ENCODE peak calls at places on chromosomes 13 and 19, in ten cellular contexts. B is DND-41; L is neural progenitor cell; Y is CD4-positive, alpha-beta T cell; X is progenitor cell of endocrine pancreas; C is thoracic aorta; G is A673; J is IMR-90; F is astrocyte; Q is adrenal gland. I is an unnamed sample.

GRCh38 chr19:3024509-3024869 is 4.6 kb downstream of the TLE2 start:
- DNase-seq in B (no peak), L (no peak), Y (no peak), X (no peak), C (no peak), G (no peak), J (no peak), F (no peak), Q (no peak), I (no peak)

GRCh38 chr19:16382775-16383543 is 58.3 kb downstream of the KLF2 start:
- DNase-seq in B (peak), L (peak), Y (peak), X (peak), C (peak), G (peak), J (peak), F (peak), Q (peak), I (peak)

GRCh38 chr13:48489666-48490065 is 43.2 kb downstream of the RCBTB2 start:
- DNase-seq in B (no peak), L (no peak), Y (no peak), X (no peak), C (no peak), G (no peak), J (no peak), F (no peak), Q (no peak), I (no peak)

GRCh38 chr19:40613669-40614594 is 12.8 kb downstream of the LTBP4 start:
- DNase-seq in B (peak), L (peak), Y (peak), X (no peak), C (no peak), G (peak), J (peak), F (peak), Q (peak), I (peak)

GRCh38 chr13:44919103-44919804 is 70.0 kb downstream of the NUFIP1 start:
- DNase-seq in B (no peak), L (no peak), Y (no peak), X (no peak), C (no peak), G (no peak), J (no peak), F (no peak), Q (no peak), I (no peak)

GRCh38 chr19:41187884-41188279 is 5.1 kb upstream of the CYP2S1 start:
- DNase-seq in B (no peak), L (no peak), Y (no peak), X (no peak), C (no peak), G (no peak), J (no peak), F (no peak), Q (no peak), I (no peak)

GRCh38 chr13:20873348-20873747 is 29.2 kb downstream of the XPO4 start:
- DNase-seq in B (no peak), L (peak), Y (no peak), X (no peak), C (no peak), G (peak), J (peak), F (peak), Q (no peak), I (no peak)

GRCh38 chr13:39284801-39285388 is 246.6 kb downstream of the NHLRC3 start:
- DNase-seq in B (no peak), L (peak), Y (no peak), X (no peak), C (no peak), G (no peak), J (peak), F (no peak), Q (no peak), I (no peak)

GRCh38 chr19:55490478-55491436 is 2.5 kb downstream of the SSC5D start:
- DNase-seq in B (no peak), L (no peak), Y (no peak), X (no peak), C (no peak), G (no peak), J (no peak), F (no peak), Q (no peak), I (no peak)

GRCh38 chr13:42803563-42804212 is 22.3 kb downstream of the FAM216B start:
- DNase-seq in B (no peak), L (no peak), Y (no peak), X (no peak), C (no peak), G (no peak), J (peak), F (no peak), Q (no peak), I (no peak)

GRCh38 chr19:47049307-47049700 is 880 bp upstream of the TMEM160 start:
- DNase-seq in B (no peak), L (peak), Y (no peak), X (no peak), C (no peak), G (peak), J (peak), F (peak), Q (no peak), I (no peak)

GRCh38 chr19:46732172-46732938 is 13.5 kb upstream of the FKRP start:
- DNase-seq in B (no peak), L (no peak), Y (no peak), X (no peak), C (no peak), G (no peak), J (no peak), F (peak), Q (no peak), I (peak)

GRCh38 chr13:113849981-113850721 is 13.7 kb downstream of the GAS6 start:
- DNase-seq in B (no peak), L (no peak), Y (no peak), X (no peak), C (no peak), G (no peak), J (no peak), F (no peak), Q (no peak), I (no peak)

GRCh38 chr19:35869327-35870123 is 1.2 kb downstream of the APLP1 start:
- DNase-seq in B (peak), L (peak), Y (peak), X (peak), C (no peak), G (peak), J (peak), F (peak), Q (peak), I (no peak)

GRCh38 chr19:19606021-19606420 is 12.5 kb downstream of the PBX4 start:
- DNase-seq in B (peak), L (no peak), Y (peak), X (no peak), C (no peak), G (no peak), J (peak), F (peak), Q (no peak), I (no peak)

GRCh38 chr19:47778954-47779351 is 450 bp downstream of the SELENOW start:
- DNase-seq in B (no peak), L (peak), Y (no peak), X (no peak), C (no peak), G (no peak), J (no peak), F (no peak), Q (no peak), I (no peak)

GRCh38 chr19:6026390-6026897 is 48.5 kb upstream of the RANBP3 start:
- DNase-seq in B (no peak), L (no peak), Y (no peak), X (no peak), C (no peak), G (no peak), J (no peak), F (no peak), Q (no peak), I (no peak)

GRCh38 chr19:5253403-5254110 is 87.1 kb downstream of the PTPRS start:
- DNase-seq in B (no peak), L (no peak), Y (no peak), X (no peak), C (no peak), G (no peak), J (peak), F (peak), Q (peak), I (no peak)

GRCh38 chr19:18291590-18292459 is 10.4 kb upstream of the JUND start:
- DNase-seq in B (peak), L (peak), Y (peak), X (no peak), C (peak), G (peak), J (peak), F (peak), Q (peak), I (peak)

GRCh38 chr19:19737559-19738332 is 4.8 kb upstream of the ZNF14 start:
- DNase-seq in B (no peak), L (no peak), Y (no peak), X (no peak), C (no peak), G (no peak), J (no peak), F (no peak), Q (no peak), I (no peak)

GRCh38 chr19:18611327-18612050 is 1.2 kb upstream of the TMEM59L start:
- DNase-seq in B (no peak), L (peak), Y (no peak), X (no peak), C (no peak), G (no peak), J (no peak), F (no peak), Q (no peak), I (no peak)

GRCh38 chr13:99471231-99472202 is 29.8 kb upstream of the TM9SF2 start:
- DNase-seq in B (no peak), L (no peak), Y (no peak), X (no peak), C (no peak), G (peak), J (peak), F (no peak), Q (no peak), I (no peak)

GRCh38 chr19:33438016-33438671 is 64.6 kb downstream of the CEBPG start:
- DNase-seq in B (no peak), L (no peak), Y (no peak), X (no peak), C (no peak), G (no peak), J (peak), F (peak), Q (no peak), I (peak)

GRCh38 chr19:30722236-30722635 is 350.1 kb downstream of the ZNF536 start:
- DNase-seq in B (no peak), L (no peak), Y (no peak), X (no peak), C (no peak), G (peak), J (no peak), F (no peak), Q (no peak), I (no peak)

GRCh38 chr13:45456196-45456972 is 8.4 kb upstream of the COG3 start:
- DNase-seq in B (no peak), L (no peak), Y (no peak), X (no peak), C (no peak), G (no peak), J (peak), F (peak), Q (no peak), I (no peak)

GRCh38 chr19:58182577-58182988 is 278 bp upstream of the ZNF274 start:
- DNase-seq in B (peak), L (no peak), Y (no peak), X (no peak), C (no peak), G (peak), J (no peak), F (no peak), Q (no peak), I (peak)

GRCh38 chr19:39131255-39131755 is 5.7 kb downstream of the PAK4 start:
- DNase-seq in B (no peak), L (no peak), Y (no peak), X (no peak), C (no peak), G (no peak), J (peak), F (no peak), Q (no peak), I (no peak)

GRCh38 chr19:47742636-47743035 is 2.7 kb upstream of the NOP53 start:
- DNase-seq in B (no peak), L (peak), Y (no peak), X (no peak), C (no peak), G (no peak), J (no peak), F (peak), Q (no peak), I (no peak)

GRCh38 chr19:8557637-8558238 is 19.5 kb downstream of the MYO1F start:
- DNase-seq in B (no peak), L (no peak), Y (no peak), X (no peak), C (no peak), G (no peak), J (no peak), F (no peak), Q (no peak), I (no peak)

GRCh38 chr13:103140001-103140671 is 73.9 kb upstream of the SLC10A2 start:
- DNase-seq in B (no peak), L (peak), Y (no peak), X (no peak), C (no peak), G (peak), J (no peak), F (no peak), Q (peak), I (no peak)

GRCh38 chr19:1210227-1210538 is 4.6 kb downstream of the STK11 start:
- DNase-seq in B (no peak), L (no peak), Y (no peak), X (no peak), C (no peak), G (no peak), J (no peak), F (no peak), Q (peak), I (no peak)
- TF ChIP-seq CTCF in B (no peak), L (no peak), Y (no peak), X (no peak), C (no peak), G (no peak), J (no peak), F (no peak), Q (no peak), I (no peak)

DNA sequence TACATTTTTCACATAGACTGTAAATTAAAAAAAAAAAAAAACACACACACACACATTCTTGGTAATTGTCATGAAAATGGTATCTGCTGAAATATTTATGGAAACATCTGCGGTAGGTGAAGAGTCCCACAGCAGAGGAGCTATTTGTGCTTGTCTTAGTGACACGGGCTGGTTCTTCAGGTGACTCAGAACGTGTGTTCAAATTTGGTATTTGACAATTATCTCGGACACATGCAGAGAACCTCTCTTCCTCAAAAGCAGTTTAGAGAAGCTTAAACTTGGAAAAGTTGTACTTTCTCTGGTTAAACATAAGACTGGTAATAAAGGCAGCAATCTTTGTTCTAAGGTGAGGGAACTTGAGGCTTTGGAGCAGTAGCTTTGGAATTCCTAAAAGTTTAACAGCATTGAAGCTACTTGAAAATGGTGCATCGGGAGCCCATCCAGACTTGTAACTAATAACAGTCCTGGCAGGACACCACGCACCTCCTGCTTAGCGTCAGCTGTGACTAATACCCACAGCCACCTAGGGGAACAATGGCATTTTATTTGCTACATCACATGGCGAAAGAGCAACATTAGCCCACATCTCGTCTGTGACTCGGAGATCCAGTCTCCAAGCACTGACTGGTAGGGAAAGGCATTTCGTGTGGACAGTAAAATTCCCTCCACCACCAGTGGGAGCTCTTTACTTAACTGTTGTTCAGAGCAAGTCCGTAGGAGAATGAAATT is 1505.1 kb upstream of the SLC10A2 start:
- DNase-seq in B (peak), L (peak), Y (no peak), X (peak), C (peak), G (peak), J (peak), F (peak), Q (peak), I (no peak)
- TF ChIP-seq CTCF in B (peak), L (peak), Y (no peak), X (peak), C (peak), G (peak), J (peak), F (peak), Q (peak), I (no peak)

DNA sequence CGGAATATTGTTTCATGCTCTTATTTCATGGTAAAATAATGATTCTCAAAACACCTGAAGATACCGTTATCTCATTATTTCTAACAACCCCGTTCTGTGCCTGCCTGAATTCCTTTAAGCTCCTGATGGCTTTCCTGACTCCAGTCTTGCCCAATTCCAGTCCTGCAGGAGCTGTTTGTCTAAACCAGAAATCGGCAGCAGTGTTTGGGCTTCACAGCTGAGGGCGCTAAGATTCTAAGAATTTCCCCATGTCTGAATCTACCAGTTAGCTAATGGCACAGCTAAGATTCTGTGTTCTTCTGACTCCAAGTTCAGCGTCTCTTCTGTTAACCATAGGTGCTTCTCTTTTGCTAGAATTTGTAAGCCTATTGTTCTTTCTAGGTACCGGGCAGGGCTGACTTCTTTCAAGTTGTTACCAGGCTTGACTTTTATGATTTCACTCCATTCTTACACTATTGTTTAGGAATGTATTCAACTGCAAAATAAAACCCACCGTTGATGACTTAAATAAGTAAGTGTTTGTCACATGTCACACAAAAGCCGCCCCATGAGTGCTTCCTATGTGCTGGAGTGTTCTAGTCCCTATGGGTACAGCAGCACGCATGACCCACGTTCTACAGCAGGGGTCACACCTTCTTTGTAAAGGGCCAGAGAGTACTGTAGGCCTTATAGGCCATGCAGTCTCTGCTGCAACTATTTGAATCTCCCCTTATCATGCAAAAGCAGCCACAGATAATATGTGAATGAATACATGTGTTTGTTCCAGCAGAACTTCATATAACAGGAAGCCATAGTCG is 168.2 kb upstream of the RNF113B start:
- DNase-seq in B (no peak), L (no peak), Y (no peak), X (no peak), C (no peak), G (no peak), J (no peak), F (no peak), Q (no peak), I (no peak)
- TF ChIP-seq CTCF in B (peak), L (no peak), Y (no peak), X (peak), C (no peak), G (no peak), J (no peak), F (no peak), Q (no peak), I (no peak)

DNA sequence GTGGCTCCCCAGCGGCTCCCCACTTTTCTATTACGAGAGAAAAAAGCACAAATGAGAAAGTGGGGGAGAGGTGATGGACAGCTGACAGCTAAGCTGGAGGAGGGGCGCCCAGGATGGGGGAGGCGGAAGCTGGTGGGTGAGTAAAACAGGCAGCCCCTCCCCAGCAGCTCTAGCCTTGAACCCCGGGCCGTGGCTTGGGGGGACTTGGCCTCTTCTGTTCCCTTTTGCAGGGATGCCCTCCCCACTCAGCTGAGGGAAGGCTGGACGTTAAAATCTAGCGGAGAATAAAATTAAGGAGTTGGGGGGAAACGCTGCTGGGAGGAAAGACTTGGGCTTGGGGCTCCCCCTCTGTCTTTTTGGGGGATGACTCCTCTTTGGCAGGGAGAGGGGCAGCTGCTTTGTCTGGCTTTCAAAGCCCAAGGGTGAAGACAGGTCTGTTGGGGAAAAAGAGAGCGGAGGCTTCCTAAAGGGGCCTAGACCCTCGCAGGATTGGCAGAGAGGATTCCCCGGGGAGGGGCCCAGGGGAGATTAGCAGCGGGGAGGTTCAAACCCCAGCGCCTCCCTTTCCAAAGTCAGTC is 1.4 kb upstream of the SAMD1 start:
- DNase-seq in B (peak), L (peak), Y (no peak), X (no peak), C (no peak), G (peak), J (no peak), F (no peak), Q (no peak), I (no peak)
- TF ChIP-seq CTCF in B (peak), L (peak), Y (no peak), X (no peak), C (no peak), G (no peak), J (no peak), F (no peak), Q (no peak), I (no peak)

GRCh38 chr13:33052446-33052845 is 36.2 kb downstream of the KL start:
- DNase-seq in B (no peak), L (no peak), Y (no peak), X (no peak), C (no peak), G (no peak), J (peak), F (peak), Q (no peak), I (no peak)

GRCh38 chr13:33053397-33054066 is 37.3 kb downstream of the KL start:
- DNase-seq in B (no peak), L (no peak), Y (no peak), X (no peak), C (no peak), G (no peak), J (no peak), F (peak), Q (no peak), I (no peak)

GRCh38 chr13:33060815-33061214 is 44.6 kb downstream of the KL start:
- DNase-seq in B (no peak), L (no peak), Y (no peak), X (no peak), C (no peak), G (no peak), J (no peak), F (no peak), Q (no peak), I (no peak)

GRCh38 chr13:33058816-33059215 is 42.6 kb downstream of the KL start:
- DNase-seq in B (no peak), L (no peak), Y (no peak), X (no peak), C (no peak), G (peak), J (no peak), F (no peak), Q (no peak), I (no peak)

GRCh38 chr13:33057019-33057785 is 41.0 kb downstream of the KL start:
- DNase-seq in B (no peak), L (peak), Y (no peak), X (no peak), C (no peak), G (peak), J (peak), F (no peak), Q (no peak), I (no peak)
- TF ChIP-seq CTCF in B (peak), L (peak), Y (no peak), X (peak), C (peak), G (peak), J (peak), F (peak), Q (peak), I (peak)